ENCODE peak calls at places on chromosome 5, in four cellular contexts. N is GDM1; T is T-helper 9 cell; Q is activated T-helper 9 cell treated with anti-CD3 and anti-CD28 coated beads, Interleukin-2, amount 50 U/mL, for 16 hours. X is an unnamed sample.

GRCh38 chr5:32498484-32498883 is 53.9 kb upstream of the ZFR start:
- DNase-seq in N (no peak), T (no peak), Q (no peak), X (no peak)

GRCh38 chr5:178284996-178285395 is 52.4 kb upstream of the PHYKPL start:
- DNase-seq in N (no peak), T (no peak), Q (no peak), X (no peak)

GRCh38 chr5:132526974-132527564 is 16.3 kb downstream of the IL5 start:
- DNase-seq in N (no peak), T (no peak), Q (no peak), X (peak)

GRCh38 chr5:128538249-128539037 is 398 bp upstream of the FBN2 start:
- DNase-seq in N (no peak), T (no peak), Q (no peak), X (peak)

GRCh38 chr5:108303611-108304010 is 78.3 kb downstream of the FBXL17 start:
- DNase-seq in N (no peak), T (no peak), Q (no peak), X (no peak)

GRCh38 chr5:132233811-132234683 is 6.4 kb upstream of the P4HA2 start:
- DNase-seq in N (no peak), T (no peak), Q (no peak), X (no peak)

GRCh38 chr5:2515180-2515809 is 236.2 kb downstream of the IRX2 start:
- DNase-seq in N (no peak), T (no peak), Q (no peak), X (no peak)

GRCh38 chr5:72232838-72233237 is 87.2 kb downstream of the MRPS27 start:
- DNase-seq in N (no peak), T (no peak), Q (no peak), X (no peak)

GRCh38 chr5:74310386-74310785 is 330.1 kb downstream of the ENC1 start:
- DNase-seq in N (no peak), T (no peak), Q (no peak), X (peak)

X was measured in HT1080.